ENCODE peak calls at places on chromosomes 2 and 18, in six cellular contexts. M, U, G, A, C and Q are unnamed samples.

GRCh38 chr2:136997550-136997949 is 232.2 kb downstream of the THSD7B start:
- DNase-seq in U (no peak), A (peak; percentile 6), C (no peak), M (no peak), G (no peak), Q (no peak)

GRCh38 chr2:181106789-181107418 is 126.5 kb downstream of the UBE2E3 start:
- DNase-seq in G (no peak), C (no peak), M (peak; percentile 63), A (peak; percentile 93), U (no peak), Q (no peak)

GRCh38 chr2:158131919-158132566 is 30.4 kb downstream of the UPP2 start:
- DNase-seq in G (no peak), C (peak; percentile 90), A (no peak), M (no peak), U (no peak), Q (no peak)

GRCh38 chr2:48715042-48715899 is 40.3 kb downstream of the LHCGR start:
- DNase-seq in C (no peak), M (no peak), U (no peak), G (peak; percentile 21), A (peak; percentile 46), Q (peak; percentile 8)

GRCh38 chr2:111704246-111704645 is 179.7 kb downstream of the ANAPC1 start:
- DNase-seq in G (no peak), U (no peak), A (peak; percentile 71), M (no peak), C (peak; percentile 28), Q (no peak)

GRCh38 chr2:95372845-95373244 is 29.7 kb upstream of the FAHD2A start:
- DNase-seq in M (no peak), G (no peak), U (no peak), C (peak; percentile 10), A (no peak), Q (no peak)

GRCh38 chr2:161416294-161416632 is at the start of gene TBR1:
- DNase-seq in M (peak; percentile 41), G (no peak), C (no peak), U (no peak), A (no peak), Q (no peak)

GRCh38 chr2:160061533-160062282 is 707 bp downstream of the PLA2R1 start:
- DNase-seq in M (no peak), C (no peak), A (no peak), U (no peak), G (no peak), Q (no peak)

GRCh38 chr2:226426292-226426736 is 373.3 kb downstream of the IRS1 start:
- DNase-seq in C (no peak), G (no peak), U (no peak), M (no peak), A (peak; percentile 95), Q (no peak)

GRCh38 chr2:67581751-67582150 is 184.6 kb downstream of the ETAA1 start:
- DNase-seq in C (no peak), M (no peak), A (no peak), G (no peak), U (no peak), Q (peak; percentile 4)

GRCh38 chr18:35343488-35343935 is 708 bp downstream of the ZNF24 start:
- DNase-seq in A (no peak), U (no peak), M (no peak), C (no peak), G (no peak), Q (no peak)

GRCh38 chr2:236512902-236513433 is 56.7 kb upstream of the ACKR3 start:
- DNase-seq in G (no peak), M (peak; percentile 84), A (peak; percentile 57), U (peak; percentile 18), C (peak; percentile 63), Q (no peak)

GRCh38 chr2:60414731-60415130 is 138.7 kb downstream of the BCL11A start:
- DNase-seq in A (peak; percentile 45), G (peak; percentile 18), M (no peak), U (no peak), C (no peak), Q (no peak)